ENCODE peak calls at places on chromosomes 12 and 14, in nine cellular contexts. One of them, this sample, is unnamed.

GRCh38 chr14:50340945-50341344 is 28.8 kb downstream of the DMAC2L start:
- DNase-seq in CD8-positive, alpha-beta T cell: no peak
- DNase-seq in NCI-H2081: no peak
- DNase-seq in NCI-H1092: no peak
- DNase-seq in activated CD4-positive, CD25-positive, alpha-beta regulatory T cell treated with anti-CD3 and anti-CD28 coated beads, Interleukin-2, amount 50 U/mL, for 16 hours: no peak
- DNase-seq in prostate gland: no peak
- DNase-seq in lower leg skin: no peak
- DNase-seq in amygdala: no peak
- DNase-seq in effector memory CD8-positive, alpha-beta T cell: no peak
- DNase-seq in this sample: no peak

GRCh38 chr14:59028476-59029202 is 159.8 kb upstream of the DAAM1 start:
- DNase-seq in NCI-H2081: peak
- DNase-seq in CD8-positive, alpha-beta T cell: no peak
- DNase-seq in effector memory CD8-positive, alpha-beta T cell: no peak
- DNase-seq in prostate gland: peak
- DNase-seq in amygdala: peak
- DNase-seq in NCI-H1092: peak
- DNase-seq in activated CD4-positive, CD25-positive, alpha-beta regulatory T cell treated with anti-CD3 and anti-CD28 coated beads, Interleukin-2, amount 50 U/mL, for 16 hours: no peak
- DNase-seq in lower leg skin: peak
- DNase-seq in this sample: peak

GRCh38 chr12:124994435-124994975 is 1.1 kb downstream of the BRI3BP start:
- DNase-seq in prostate gland: no peak
- DNase-seq in NCI-H2081: peak
- DNase-seq in lower leg skin: no peak
- DNase-seq in amygdala: no peak
- DNase-seq in activated CD4-positive, CD25-positive, alpha-beta regulatory T cell treated with anti-CD3 and anti-CD28 coated beads, Interleukin-2, amount 50 U/mL, for 16 hours: no peak
- DNase-seq in CD8-positive, alpha-beta T cell: no peak
- DNase-seq in effector memory CD8-positive, alpha-beta T cell: no peak
- DNase-seq in NCI-H1092: no peak
- DNase-seq in this sample: no peak

GRCh38 chr12:109999983-110000505 is 814 bp downstream of the ANKRD13A start:
- DNase-seq in amygdala: no peak
- DNase-seq in NCI-H1092: no peak
- DNase-seq in effector memory CD8-positive, alpha-beta T cell: peak
- DNase-seq in CD8-positive, alpha-beta T cell: no peak
- DNase-seq in lower leg skin: peak
- DNase-seq in activated CD4-positive, CD25-positive, alpha-beta regulatory T cell treated with anti-CD3 and anti-CD28 coated beads, Interleukin-2, amount 50 U/mL, for 16 hours: no peak
- DNase-seq in NCI-H2081: no peak
- DNase-seq in prostate gland: peak
- DNase-seq in this sample: no peak

GRCh38 chr12:10211975-10212622 is 578 bp upstream of the GABARAPL1 start:
- DNase-seq in amygdala: peak
- DNase-seq in NCI-H2081: peak
- DNase-seq in effector memory CD8-positive, alpha-beta T cell: peak
- DNase-seq in lower leg skin: peak
- DNase-seq in CD8-positive, alpha-beta T cell: peak
- DNase-seq in NCI-H1092: peak
- DNase-seq in prostate gland: peak
- DNase-seq in activated CD4-positive, CD25-positive, alpha-beta regulatory T cell treated with anti-CD3 and anti-CD28 coated beads, Interleukin-2, amount 50 U/mL, for 16 hours: peak
- DNase-seq in this sample: peak

GRCh38 chr14:64912256-64912655 is 2.0 kb upstream of the CHURC1 start:
- DNase-seq in amygdala: no peak
- DNase-seq in NCI-H1092: no peak
- DNase-seq in effector memory CD8-positive, alpha-beta T cell: no peak
- DNase-seq in activated CD4-positive, CD25-positive, alpha-beta regulatory T cell treated with anti-CD3 and anti-CD28 coated beads, Interleukin-2, amount 50 U/mL, for 16 hours: no peak
- DNase-seq in prostate gland: no peak
- DNase-seq in lower leg skin: no peak
- DNase-seq in NCI-H2081: no peak
- DNase-seq in CD8-positive, alpha-beta T cell: no peak
- DNase-seq in this sample: no peak

GRCh38 chr12:117900561-117900960 is 68.2 kb downstream of the KSR2 start:
- DNase-seq in amygdala: no peak
- DNase-seq in NCI-H1092: no peak
- DNase-seq in CD8-positive, alpha-beta T cell: no peak
- DNase-seq in effector memory CD8-positive, alpha-beta T cell: no peak
- DNase-seq in prostate gland: no peak
- DNase-seq in NCI-H2081: no peak
- DNase-seq in lower leg skin: no peak
- DNase-seq in activated CD4-positive, CD25-positive, alpha-beta regulatory T cell treated with anti-CD3 and anti-CD28 coated beads, Interleukin-2, amount 50 U/mL, for 16 hours: no peak
- DNase-seq in this sample: no peak

GRCh38 chr12:10690906-10691305 is 17.1 kb upstream of the STYK1 start:
- DNase-seq in prostate gland: no peak
- DNase-seq in NCI-H2081: no peak
- DNase-seq in amygdala: no peak
- DNase-seq in effector memory CD8-positive, alpha-beta T cell: no peak
- DNase-seq in lower leg skin: no peak
- DNase-seq in NCI-H1092: no peak
- DNase-seq in activated CD4-positive, CD25-positive, alpha-beta regulatory T cell treated with anti-CD3 and anti-CD28 coated beads, Interleukin-2, amount 50 U/mL, for 16 hours: no peak
- DNase-seq in CD8-positive, alpha-beta T cell: no peak
- DNase-seq in this sample: no peak

GRCh38 chr12:131133015-131133905 is 179.6 kb downstream of the ADGRD1 start:
- DNase-seq in CD8-positive, alpha-beta T cell: no peak
- DNase-seq in activated CD4-positive, CD25-positive, alpha-beta regulatory T cell treated with anti-CD3 and anti-CD28 coated beads, Interleukin-2, amount 50 U/mL, for 16 hours: no peak
- DNase-seq in prostate gland: no peak
- DNase-seq in effector memory CD8-positive, alpha-beta T cell: no peak
- DNase-seq in NCI-H1092: no peak
- DNase-seq in lower leg skin: peak
- DNase-seq in NCI-H2081: no peak
- DNase-seq in amygdala: no peak
- DNase-seq in this sample: no peak

GRCh38 chr12:47190271-47190750 is 110.6 kb upstream of the AMIGO2 start:
- DNase-seq in NCI-H1092: no peak
- DNase-seq in prostate gland: no peak
- DNase-seq in activated CD4-positive, CD25-positive, alpha-beta regulatory T cell treated with anti-CD3 and anti-CD28 coated beads, Interleukin-2, amount 50 U/mL, for 16 hours: no peak
- DNase-seq in CD8-positive, alpha-beta T cell: no peak
- DNase-seq in lower leg skin: no peak
- DNase-seq in effector memory CD8-positive, alpha-beta T cell: no peak
- DNase-seq in NCI-H2081: no peak
- DNase-seq in amygdala: no peak
- DNase-seq in this sample: no peak

GRCh38 chr14:60310086-60310684 is 61.2 kb downstream of the PPM1A start:
- DNase-seq in amygdala: no peak
- DNase-seq in NCI-H2081: no peak
- DNase-seq in NCI-H1092: no peak
- DNase-seq in prostate gland: no peak
- DNase-seq in activated CD4-positive, CD25-positive, alpha-beta regulatory T cell treated with anti-CD3 and anti-CD28 coated beads, Interleukin-2, amount 50 U/mL, for 16 hours: no peak
- DNase-seq in lower leg skin: no peak
- DNase-seq in CD8-positive, alpha-beta T cell: no peak
- DNase-seq in effector memory CD8-positive, alpha-beta T cell: no peak
- DNase-seq in this sample: no peak

GRCh38 chr12:114508529-114509129 is 102.7 kb upstream of the TBX5 start:
- DNase-seq in CD8-positive, alpha-beta T cell: peak
- DNase-seq in amygdala: peak
- DNase-seq in prostate gland: peak
- DNase-seq in NCI-H2081: peak
- DNase-seq in effector memory CD8-positive, alpha-beta T cell: peak
- DNase-seq in lower leg skin: peak
- DNase-seq in NCI-H1092: peak
- DNase-seq in activated CD4-positive, CD25-positive, alpha-beta regulatory T cell treated with anti-CD3 and anti-CD28 coated beads, Interleukin-2, amount 50 U/mL, for 16 hours: peak
- DNase-seq in this sample: peak

GRCh38 chr12:5264006-5264405 is 167.9 kb upstream of the NTF3 start:
- DNase-seq in prostate gland: no peak
- DNase-seq in NCI-H2081: no peak
- DNase-seq in effector memory CD8-positive, alpha-beta T cell: no peak
- DNase-seq in amygdala: no peak
- DNase-seq in lower leg skin: peak
- DNase-seq in NCI-H1092: no peak
- DNase-seq in CD8-positive, alpha-beta T cell: no peak
- DNase-seq in activated CD4-positive, CD25-positive, alpha-beta regulatory T cell treated with anti-CD3 and anti-CD28 coated beads, Interleukin-2, amount 50 U/mL, for 16 hours: no peak
- DNase-seq in this sample: no peak

GRCh38 chr12:30145351-30146017 is 361.7 kb upstream of the TMTC1 start:
- DNase-seq in NCI-H1092: no peak
- DNase-seq in effector memory CD8-positive, alpha-beta T cell: no peak
- DNase-seq in lower leg skin: no peak
- DNase-seq in amygdala: no peak
- DNase-seq in CD8-positive, alpha-beta T cell: no peak
- DNase-seq in prostate gland: no peak
- DNase-seq in activated CD4-positive, CD25-positive, alpha-beta regulatory T cell treated with anti-CD3 and anti-CD28 coated beads, Interleukin-2, amount 50 U/mL, for 16 hours: no peak
- DNase-seq in NCI-H2081: no peak
- DNase-seq in this sample: peak

GRCh38 chr12:93447555-93448265 is 6.0 kb upstream of the UBE2N start:
- DNase-seq in NCI-H2081: no peak
- DNase-seq in NCI-H1092: no peak
- DNase-seq in effector memory CD8-positive, alpha-beta T cell: no peak
- DNase-seq in CD8-positive, alpha-beta T cell: no peak
- DNase-seq in amygdala: no peak
- DNase-seq in prostate gland: no peak
- DNase-seq in lower leg skin: no peak
- DNase-seq in activated CD4-positive, CD25-positive, alpha-beta regulatory T cell treated with anti-CD3 and anti-CD28 coated beads, Interleukin-2, amount 50 U/mL, for 16 hours: no peak
- DNase-seq in this sample: no peak

GRCh38 chr12:114812858-114813761 is 129.1 kb upstream of the TBX3 start:
- DNase-seq in NCI-H1092: no peak
- DNase-seq in prostate gland: peak
- DNase-seq in NCI-H2081: no peak
- DNase-seq in CD8-positive, alpha-beta T cell: no peak
- DNase-seq in lower leg skin: no peak
- DNase-seq in activated CD4-positive, CD25-positive, alpha-beta regulatory T cell treated with anti-CD3 and anti-CD28 coated beads, Interleukin-2, amount 50 U/mL, for 16 hours: no peak
- DNase-seq in amygdala: no peak
- DNase-seq in effector memory CD8-positive, alpha-beta T cell: no peak
- DNase-seq in this sample: peak

This sample was measured in NCI-H1105 treated with DMSO at 0.1 percent for 48 hours.